ENCODE peak calls at places on chromosomes 7 and 10, in six cellular contexts. W is GM12878, A is HCT116, O is SK-N-SH, K is K562, H is HepG2. J is an unnamed sample.

GRCh38 chr7:27096756-27097514 is 1.1 kb upstream of the HOXA1 start:
- DNase-seq in W (no peak), A (no peak), O (no peak), K (no peak), H (no peak), J (no peak)

GRCh38 chr7:82600601-82601000 is 157.0 kb upstream of the CACNA2D1 start:
- DNase-seq in W (no peak), A (no peak), O (no peak), K (no peak), H (no peak), J (no peak)

GRCh38 chr7:142319970-142320369 is 62.1 kb upstream of the PRSS58 start:
- DNase-seq in W (no peak), A (no peak), O (no peak), K (peak; percentile 43), H (no peak), J (no peak)

GRCh38 chr7:42237891-42238531 is 1.0 kb upstream of the GLI3 start:
- DNase-seq in W (no peak), A (no peak), O (no peak), K (peak; percentile 58), H (no peak), J (no peak)

GRCh38 chr7:128203047-128203491 is 38.0 kb upstream of the LEP start:
- DNase-seq in W (no peak), A (no peak), O (peak; percentile 27), K (no peak), H (no peak), J (no peak)

GRCh38 chr7:47195641-47196040 is 386.3 kb downstream of the TNS3 start:
- DNase-seq in W (no peak), A (peak; percentile 21), O (peak; percentile 34), K (peak; percentile 43), H (no peak), J (no peak)

GRCh38 chr7:130887182-130888016 is 153.4 kb upstream of the KLF14 start:
- DNase-seq in W (no peak), A (peak; percentile 80), O (no peak), K (no peak), H (peak; percentile 56), J (peak; percentile 96)

GRCh38 chr10:110613996-110614495 is 30.1 kb upstream of the RBM20 start:
- DNase-seq in W (peak; percentile 61), A (no peak), O (no peak), K (no peak), H (no peak), J (no peak)

GRCh38 chr7:99733003-99733402 is 2.0 kb downstream of the CYP3A7 start:
- DNase-seq in W (no peak), A (no peak), O (no peak), K (no peak), H (peak; percentile 28), J (no peak)

GRCh38 chr10:79904671-79905321 is 44.1 kb downstream of the SFTPD start:
- DNase-seq in W (no peak), A (peak; percentile 27), O (peak; percentile 71), K (peak; percentile 12), H (no peak), J (no peak)

GRCh38 chr10:48943096-48943495 is 3.5 kb upstream of the LRRC18 start:
- DNase-seq in W (no peak), A (no peak), O (no peak), K (no peak), H (no peak), J (no peak)

GRCh38 chr7:69465262-69465661 is 133.0 kb upstream of the AUTS2 start:
- DNase-seq in W (no peak), A (no peak), O (no peak), K (no peak), H (no peak), J (no peak)

GRCh38 chr7:41135511-41135910 is 567.4 kb downstream of the INHBA start:
- DNase-seq in W (no peak), A (no peak), O (no peak), K (no peak), H (no peak), J (no peak)

GRCh38 chr7:44103566-44103940 is 592 bp upstream of the AEBP1 start:
- DNase-seq in W (no peak), A (no peak), O (no peak), K (no peak), H (no peak), J (no peak)

GRCh38 chr10:32988604-32989003 is 30.6 kb upstream of the ITGB1 start:
- DNase-seq in W (no peak), A (no peak), O (no peak), K (no peak), H (no peak), J (no peak)

GRCh38 chr10:118166951-118167350 is 120.2 kb upstream of the RAB11FIP2 start:
- DNase-seq in W (no peak), A (no peak), O (no peak), K (no peak), H (no peak), J (no peak)

GRCh38 chr7:2042650-2043049 is 190.1 kb downstream of the MAD1L1 start:
- DNase-seq in W (no peak), A (no peak), O (no peak), K (no peak), H (no peak), J (no peak)

GRCh38 chr10:43598447-43598846 is 7.8 kb upstream of the ZNF485 start:
- DNase-seq in W (no peak), A (no peak), O (no peak), K (no peak), H (no peak), J (no peak)

GRCh38 chr10:133158756-133159610 is 1.0 kb upstream of the KNDC1 start:
- DNase-seq in W (no peak), A (no peak), O (no peak), K (peak; percentile 37), H (no peak), J (no peak)

GRCh38 chr10:112389147-112389822 is 15.4 kb downstream of the ACSL5 start:
- DNase-seq in W (peak; percentile 59), A (peak; percentile 99), O (no peak), K (no peak), H (peak; percentile 85), J (peak; percentile 38)

GRCh38 chr7:158832994-158833393 is 3.7 kb upstream of the ESYT2 start:
- DNase-seq in W (no peak), A (no peak), O (no peak), K (no peak), H (no peak), J (no peak)

GRCh38 chr10:99966306-99966705 is 43.4 kb downstream of the DNMBP start:
- DNase-seq in W (no peak), A (peak; percentile 89), O (peak; percentile 19), K (no peak), H (no peak), J (peak; percentile 87)

DNA sequence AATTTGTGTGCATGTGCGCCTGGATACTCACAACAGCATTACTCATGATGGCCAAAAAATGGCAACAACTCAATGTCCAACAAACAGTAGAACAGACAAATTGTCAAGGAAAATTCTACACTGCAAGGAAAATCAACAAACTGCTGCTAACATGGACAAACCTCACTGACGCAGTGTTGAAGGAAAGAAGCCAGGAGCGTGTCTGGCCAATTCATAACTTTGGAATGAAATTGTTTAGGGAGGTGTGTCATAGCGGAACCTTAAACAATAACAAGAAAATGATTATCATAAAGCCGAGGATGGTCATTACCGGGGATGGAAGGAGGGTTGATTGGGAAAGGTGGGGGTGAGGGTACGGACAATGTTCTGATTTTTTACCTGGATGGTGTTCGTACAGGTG is 29.1 kb downstream of the ALOX5 start:
- DNase-seq in W (no peak), A (no peak), O (no peak), K (no peak), H (no peak), J (no peak)
- TF ChIP-seq REST in W (no peak), A (no peak), O (no peak), K (no peak), H (no peak), J (no peak)

DNA sequence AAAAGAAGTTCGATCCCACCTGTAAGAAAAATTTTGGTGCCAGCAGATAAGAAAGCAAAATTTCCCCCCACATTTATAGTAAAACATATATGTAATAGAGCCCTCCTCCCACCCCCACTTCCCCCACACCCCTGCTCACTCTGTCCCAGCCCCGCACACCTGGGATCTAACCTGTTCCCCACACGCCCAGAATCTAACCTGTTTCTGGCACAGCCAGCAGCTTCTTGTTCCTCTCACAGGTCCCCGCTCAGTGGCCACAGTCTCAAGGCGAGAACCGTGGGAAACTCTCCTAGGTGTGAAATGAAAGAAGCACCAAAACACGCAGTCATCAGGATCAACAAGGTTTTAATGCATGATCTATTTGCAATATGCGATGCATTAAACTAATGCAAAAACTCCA is 32.8 kb downstream of the LYZL1 start:
- DNase-seq in W (no peak), A (no peak), O (no peak), K (no peak), H (no peak), J (no peak)
- TF ChIP-seq SIN3A in W (no peak), A (no peak), O (no peak), K (no peak), H (no peak), J (no peak)

GRCh38 chr7:111561909-111562732 is at the start of gene IMMP2L:
- DNase-seq in W (peak; percentile 46), A (peak; percentile 77), O (peak; percentile 99), K (peak; percentile 100), H (peak; percentile 74), J (peak; percentile 85)

GRCh38 chr7:111558948-111559347 is 3.3 kb downstream of the IMMP2L start:
- DNase-seq in W (no peak), A (no peak), O (peak; percentile 54), K (no peak), H (no peak), J (no peak)

GRCh38 chr7:111559665-111560064 is 2.6 kb downstream of the IMMP2L start:
- DNase-seq in W (no peak), A (no peak), O (no peak), K (no peak), H (no peak), J (no peak)

GRCh38 chr7:111561659-111561908 is 708 bp downstream of the IMMP2L start:
- DNase-seq in W (no peak), A (no peak), O (no peak), K (peak; percentile 30), H (no peak), J (no peak)

DNA sequence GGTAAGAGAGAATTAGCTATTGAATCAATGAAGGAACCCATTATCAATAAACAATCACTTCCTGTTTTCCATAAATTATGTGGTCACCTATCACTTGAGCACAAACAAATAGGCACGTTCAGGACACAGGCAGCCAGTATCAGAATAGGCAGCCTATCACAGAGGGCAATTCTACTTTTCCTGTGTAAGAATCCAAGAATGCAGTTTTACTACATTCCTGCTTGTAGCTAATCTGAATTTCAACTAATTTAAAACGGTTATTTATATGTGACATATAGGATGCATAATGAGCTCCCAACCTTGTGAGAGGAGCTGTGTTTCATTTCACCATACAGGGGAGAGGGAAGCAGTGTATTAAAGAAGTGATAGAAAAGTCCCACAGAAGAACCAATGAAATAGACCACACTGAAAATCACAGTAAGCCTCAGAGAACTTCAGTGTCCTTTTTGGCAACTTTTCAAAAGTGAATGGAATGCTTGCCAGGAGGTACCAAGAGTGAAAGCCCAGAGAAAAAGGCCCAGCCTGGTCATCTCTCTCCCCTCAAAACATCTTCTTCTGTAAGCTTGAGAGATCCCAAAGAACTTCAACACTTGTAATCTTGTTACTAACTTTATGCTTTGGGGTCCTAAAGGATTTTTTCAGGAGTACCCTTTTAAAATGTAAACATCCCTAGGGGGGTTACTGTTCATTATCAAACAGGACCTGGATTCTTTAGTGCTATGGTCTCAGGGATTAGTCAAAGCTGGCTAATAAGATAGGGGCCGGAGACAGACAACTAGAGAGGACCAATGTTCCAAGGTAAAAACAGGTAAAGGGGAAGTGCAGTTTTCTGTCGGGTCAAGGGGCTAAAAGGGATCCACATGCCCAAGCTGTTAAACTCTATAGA is 1.3 kb downstream of the IMMP2L start:
- DNase-seq in W (no peak), A (no peak), O (peak; percentile 21), K (no peak), H (peak; percentile 9), J (no peak)
- TF ChIP-seq REST in W (no peak), A (no peak), O (no peak), K (no peak), H (no peak), J (no peak)

GRCh38 chr10:75395171-75395954 is 6.2 kb downstream of the ZNF503 start:
- DNase-seq in W (no peak), A (no peak), O (peak; percentile 57), K (peak; percentile 92), H (no peak), J (no peak)
- TF ChIP-seq SIN3A in W (no peak), A (no peak), O (no peak), K (no peak), H (no peak), J (no peak)